ENCODE peak calls at places on chromosomes 6 and 20, in five cellular contexts. O is cardiac muscle cell; X is GF-D8; P is RKO; L is effector CD4-positive, alpha-beta T cell. E is an unnamed sample.

GRCh38 chr6:111677186-111677990 is 71.7 kb upstream of the TRAF3IP2 start:
- DNase-seq in X (no peak), L (no peak), O (no peak), P (no peak), E (no peak)

GRCh38 chr20:63059684-63060056 is 52.9 kb upstream of the BHLHE23 start:
- DNase-seq in X (no peak), L (no peak), O (no peak), P (no peak), E (no peak)

GRCh38 chr20:63050406-63050805 is 43.6 kb upstream of the BHLHE23 start:
- DNase-seq in O (no peak), P (no peak), L (no peak), X (no peak), E (no peak)

GRCh38 chr20:59318803-59319202 is 18.4 kb downstream of the EDN3 start:
- DNase-seq in L (no peak), O (no peak), X (no peak), P (no peak), E (no peak)

GRCh38 chr6:109690373-109690739 is 646 bp downstream of the AK9 start:
- DNase-seq in O (no peak), X (peak; percentile 17), P (peak; percentile 34), L (peak; percentile 50), E (peak; percentile 72)

GRCh38 chr6:72676995-72677394 is 55.1 kb downstream of the KCNQ5 start:
- DNase-seq in O (no peak), X (no peak), P (no peak), L (no peak), E (no peak)

GRCh38 chr6:154370545-154370944 is 13.9 kb upstream of the IPCEF1 start:
- DNase-seq in O (peak; percentile 59), L (no peak), P (peak; percentile 68), X (peak; percentile 11), E (no peak)

GRCh38 chr6:3850451-3851203 is 1.5 kb downstream of the FAM50B start:
- DNase-seq in L (no peak), O (no peak), X (no peak), P (no peak), E (no peak)

GRCh38 chr20:48618052-48618451 is 209.7 kb downstream of the PREX1 start:
- DNase-seq in X (no peak), L (no peak), O (no peak), P (no peak), E (no peak)

GRCh38 chr6:85756982-85757381 is 114.3 kb upstream of the SYNCRIP start:
- DNase-seq in X (peak; percentile 1), P (peak; percentile 30), L (no peak), O (peak; percentile 54), E (no peak)